ENCODE peak calls at places on chromosomes 1 and 21, in six cellular contexts. O, P, V, U, Y and X are unnamed samples.

GRCh38 chr1:223726380-223727001 is 14.2 kb downstream of the CAPN2 start:
- DNase-seq in O (peak; percentile 67), P (peak; percentile 62), V (peak; percentile 41), U (peak; percentile 57), Y (no peak), X (peak; percentile 92)

GRCh38 chr1:230140221-230141001 is 73.4 kb downstream of the GALNT2 start:
- DNase-seq in O (no peak), P (no peak), V (no peak), U (peak; percentile 31), Y (no peak), X (no peak)

GRCh38 chr21:38170283-38170682 is 86.5 kb upstream of the KCNJ15 start:
- DNase-seq in O (no peak), P (no peak), V (no peak), U (no peak), Y (no peak), X (no peak)

GRCh38 chr1:170213598-170213997 is 67.8 kb downstream of the NTMT2 start:
- DNase-seq in O (no peak), P (no peak), V (no peak), U (no peak), Y (no peak), X (no peak)

GRCh38 chr21:14787312-14787711 is 241.2 kb upstream of the SAMSN1 start:
- DNase-seq in O (no peak), P (no peak), V (no peak), U (no peak), Y (no peak), X (no peak)

GRCh38 chr1:153428790-153429189 is 12.5 kb downstream of the S100A7A start:
- DNase-seq in O (no peak), P (no peak), V (no peak), U (peak; percentile 35), Y (no peak), X (no peak)

GRCh38 chr1:150186789-150187559 is 37.3 kb downstream of the PLEKHO1 start:
- DNase-seq in O (no peak), P (no peak), V (peak; percentile 78), U (peak; percentile 76), Y (no peak), X (no peak)

GRCh38 chr21:45166931-45167330 is 92.6 kb downstream of the ADARB1 start:
- DNase-seq in O (no peak), P (no peak), V (no peak), U (no peak), Y (peak; percentile 52), X (no peak)

GRCh38 chr1:89523597-89524368 is 846 bp upstream of the LRRC8B start:
- DNase-seq in O (no peak), P (no peak), V (peak; percentile 83), U (peak; percentile 81), Y (no peak), X (no peak)

GRCh38 chr1:182340233-182341058 is 51.1 kb downstream of the GLUL start:
- DNase-seq in O (no peak), P (no peak), V (no peak), U (no peak), Y (no peak), X (no peak)

GRCh38 chr1:171506525-171507304 is 21.4 kb downstream of the PRRC2C start:
- DNase-seq in O (no peak), P (no peak), V (no peak), U (no peak), Y (no peak), X (no peak)

GRCh38 chr21:39251326-39251725 is 62.1 kb downstream of the BRWD1 start:
- DNase-seq in O (no peak), P (no peak), V (no peak), U (peak; percentile 21), Y (no peak), X (no peak)

GRCh38 chr1:241934181-241934815 is 23.3 kb upstream of the BECN2 start:
- DNase-seq in O (no peak), P (no peak), V (no peak), U (no peak), Y (no peak), X (no peak)

GRCh38 chr1:106173101-106173500 is 883.4 kb upstream of the PRMT6 start:
- DNase-seq in O (no peak), P (no peak), V (no peak), U (no peak), Y (no peak), X (no peak)

GRCh38 chr1:87794788-87795614 is 466.3 kb downstream of the LMO4 start:
- DNase-seq in O (no peak), P (no peak), V (no peak), U (no peak), Y (no peak), X (no peak)

GRCh38 chr1:96703186-96703585 is 18.4 kb upstream of the PTBP2 start:
- DNase-seq in O (no peak), P (no peak), V (no peak), U (no peak), Y (no peak), X (no peak)

GRCh38 chr1:234589854-234590620 is 19.9 kb downstream of the IRF2BP2 start:
- DNase-seq in O (no peak), P (no peak), V (no peak), U (no peak), Y (no peak), X (no peak)